ENCODE peak calls at places on chromosomes 7 and 10, in nine cellular contexts. One of them, this sample, is unnamed.

GRCh38 chr7:155816996-155817395 is 4.7 kb upstream of the SHH start:
- DNase-seq in DND-41: no peak
- DNase-seq in PC-3: no peak
- DNase-seq in fibroblast of lung: no peak
- DNase-seq in mammary epithelial cell: no peak
- DNase-seq in astrocyte: no peak
- DNase-seq in GM23248: no peak
- DNase-seq in HCT116: no peak
- DNase-seq in MM.1S: peak
- DNase-seq in this sample: no peak

GRCh38 chr10:48568546-48568945 is 36.3 kb downstream of the ARHGAP22 start:
- DNase-seq in DND-41: no peak
- DNase-seq in MM.1S: no peak
- DNase-seq in PC-3: no peak
- DNase-seq in GM23248: no peak
- DNase-seq in fibroblast of lung: no peak
- DNase-seq in mammary epithelial cell: no peak
- DNase-seq in HCT116: no peak
- DNase-seq in astrocyte: no peak
- DNase-seq in this sample: no peak

GRCh38 chr7:22452142-22452763 is 47.7 kb downstream of the STEAP1B start:
- DNase-seq in astrocyte: peak
- DNase-seq in MM.1S: no peak
- DNase-seq in DND-41: peak
- DNase-seq in fibroblast of lung: peak
- DNase-seq in HCT116: peak
- DNase-seq in mammary epithelial cell: no peak
- DNase-seq in PC-3: peak
- DNase-seq in GM23248: peak
- DNase-seq in this sample: peak

GRCh38 chr10:103042129-103042528 is 124.0 kb downstream of the CNNM2 start:
- DNase-seq in astrocyte: no peak
- DNase-seq in fibroblast of lung: no peak
- DNase-seq in GM23248: no peak
- DNase-seq in HCT116: no peak
- DNase-seq in MM.1S: no peak
- DNase-seq in mammary epithelial cell: peak
- DNase-seq in DND-41: no peak
- DNase-seq in PC-3: no peak
- DNase-seq in this sample: no peak

GRCh38 chr7:25845341-25845923 is 306.6 kb upstream of the NFE2L3 start:
- DNase-seq in DND-41: no peak
- DNase-seq in mammary epithelial cell: no peak
- DNase-seq in PC-3: no peak
- DNase-seq in GM23248: no peak
- DNase-seq in MM.1S: no peak
- DNase-seq in astrocyte: no peak
- DNase-seq in HCT116: no peak
- DNase-seq in fibroblast of lung: no peak
- DNase-seq in this sample: no peak

GRCh38 chr7:55369427-55369826 is 4.3 kb downstream of the LANCL2 start:
- DNase-seq in PC-3: no peak
- DNase-seq in fibroblast of lung: peak
- DNase-seq in astrocyte: peak
- DNase-seq in mammary epithelial cell: no peak
- DNase-seq in MM.1S: no peak
- DNase-seq in GM23248: peak
- DNase-seq in HCT116: no peak
- DNase-seq in DND-41: no peak
- DNase-seq in this sample: no peak

GRCh38 chr7:42198296-42198695 is 38.7 kb downstream of the GLI3 start:
- DNase-seq in fibroblast of lung: no peak
- DNase-seq in DND-41: peak
- DNase-seq in GM23248: peak
- DNase-seq in MM.1S: no peak
- DNase-seq in PC-3: no peak
- DNase-seq in mammary epithelial cell: peak
- DNase-seq in astrocyte: peak
- DNase-seq in HCT116: no peak
- DNase-seq in this sample: no peak

GRCh38 chr7:131532570-131533091 is 23.8 kb downstream of the PODXL start:
- DNase-seq in HCT116: no peak
- DNase-seq in fibroblast of lung: no peak
- DNase-seq in mammary epithelial cell: no peak
- DNase-seq in GM23248: no peak
- DNase-seq in DND-41: no peak
- DNase-seq in astrocyte: no peak
- DNase-seq in MM.1S: no peak
- DNase-seq in PC-3: no peak
- DNase-seq in this sample: no peak

GRCh38 chr7:96579101-96579500 is 130.5 kb downstream of the SEM1 start:
- DNase-seq in GM23248: no peak
- DNase-seq in PC-3: no peak
- DNase-seq in astrocyte: no peak
- DNase-seq in HCT116: no peak
- DNase-seq in fibroblast of lung: no peak
- DNase-seq in mammary epithelial cell: no peak
- DNase-seq in MM.1S: no peak
- DNase-seq in DND-41: no peak
- DNase-seq in this sample: no peak

GRCh38 chr7:93092757-93093370 is 24.9 kb downstream of the SAMD9 start:
- DNase-seq in fibroblast of lung: peak
- DNase-seq in PC-3: peak
- DNase-seq in MM.1S: peak
- DNase-seq in astrocyte: peak
- DNase-seq in HCT116: peak
- DNase-seq in mammary epithelial cell: peak
- DNase-seq in GM23248: peak
- DNase-seq in DND-41: no peak
- DNase-seq in this sample: peak

GRCh38 chr7:151003572-151003971 is 12.8 kb downstream of the NOS3 start:
- DNase-seq in astrocyte: no peak
- DNase-seq in DND-41: no peak
- DNase-seq in HCT116: no peak
- DNase-seq in GM23248: no peak
- DNase-seq in mammary epithelial cell: no peak
- DNase-seq in PC-3: peak
- DNase-seq in fibroblast of lung: no peak
- DNase-seq in MM.1S: no peak
- DNase-seq in this sample: no peak

GRCh38 chr7:120272261-120272895 is 597 bp upstream of the KCND2 start:
- DNase-seq in mammary epithelial cell: peak
- DNase-seq in astrocyte: peak
- DNase-seq in MM.1S: peak
- DNase-seq in fibroblast of lung: peak
- DNase-seq in DND-41: no peak
- DNase-seq in HCT116: peak
- DNase-seq in GM23248: peak
- DNase-seq in PC-3: peak
- DNase-seq in this sample: peak

GRCh38 chr10:123555616-123556015 is 110.5 kb upstream of the GPR26 start:
- DNase-seq in MM.1S: no peak
- DNase-seq in PC-3: no peak
- DNase-seq in fibroblast of lung: no peak
- DNase-seq in DND-41: no peak
- DNase-seq in HCT116: no peak
- DNase-seq in mammary epithelial cell: no peak
- DNase-seq in astrocyte: no peak
- DNase-seq in GM23248: no peak
- DNase-seq in this sample: no peak

GRCh38 chr7:40711706-40712105 is 576.9 kb downstream of the SUGCT start:
- DNase-seq in DND-41: no peak
- DNase-seq in MM.1S: no peak
- DNase-seq in fibroblast of lung: no peak
- DNase-seq in PC-3: no peak
- DNase-seq in GM23248: no peak
- DNase-seq in HCT116: no peak
- DNase-seq in mammary epithelial cell: peak
- DNase-seq in astrocyte: no peak
- DNase-seq in this sample: no peak

GRCh38 chr7:103391976-103392375 is 44.5 kb downstream of the PSMC2 start:
- DNase-seq in MM.1S: no peak
- DNase-seq in mammary epithelial cell: no peak
- DNase-seq in PC-3: peak
- DNase-seq in HCT116: no peak
- DNase-seq in astrocyte: no peak
- DNase-seq in GM23248: peak
- DNase-seq in DND-41: no peak
- DNase-seq in fibroblast of lung: no peak
- DNase-seq in this sample: no peak

GRCh38 chr7:96422388-96422787 is 100.5 kb upstream of the SLC25A13 start:
- DNase-seq in MM.1S: no peak
- DNase-seq in HCT116: no peak
- DNase-seq in GM23248: no peak
- DNase-seq in mammary epithelial cell: no peak
- DNase-seq in DND-41: no peak
- DNase-seq in astrocyte: no peak
- DNase-seq in PC-3: no peak
- DNase-seq in fibroblast of lung: no peak
- DNase-seq in this sample: no peak

GRCh38 chr10:131929122-131929845 is 28.5 kb downstream of the PPP2R2D start:
- DNase-seq in astrocyte: no peak
- DNase-seq in fibroblast of lung: no peak
- DNase-seq in DND-41: no peak
- DNase-seq in PC-3: no peak
- DNase-seq in mammary epithelial cell: no peak
- DNase-seq in MM.1S: no peak
- DNase-seq in GM23248: no peak
- DNase-seq in HCT116: no peak
- DNase-seq in this sample: peak
- H3K9ac ChIP-seq in astrocyte: peak
- H3K9ac ChIP-seq in fibroblast of lung: no peak
- H3K9ac ChIP-seq in DND-41: no peak
- H3K9ac ChIP-seq in PC-3: no peak
- H3K9ac ChIP-seq in mammary epithelial cell: no peak
- H3K9ac ChIP-seq in MM.1S: no peak
- H3K9ac ChIP-seq in GM23248: no peak
- H3K9ac ChIP-seq in HCT116: no peak
- H3K9ac ChIP-seq in this sample: no peak

DNA sequence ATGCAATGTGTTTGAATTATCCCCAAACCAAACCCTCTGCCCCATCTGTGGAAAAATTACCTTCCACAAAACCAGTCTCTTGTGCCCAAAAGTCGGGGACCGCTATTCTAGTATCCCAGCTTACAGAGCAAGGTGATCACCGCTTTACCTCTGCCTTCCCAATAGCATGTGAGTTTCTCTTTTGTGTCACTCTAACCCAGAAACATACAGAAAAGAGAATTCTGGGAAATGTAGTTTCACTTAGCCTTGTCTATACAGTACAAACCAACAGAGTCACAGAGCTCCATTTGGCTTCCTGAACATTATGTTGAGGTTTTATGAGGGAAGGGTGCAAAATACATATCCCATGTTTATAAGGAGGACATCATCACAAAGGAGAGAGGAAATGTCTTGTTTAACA is 260.3 kb upstream of the MINDY3 start:
- DNase-seq in DND-41: no peak
- DNase-seq in MM.1S: no peak
- DNase-seq in fibroblast of lung: no peak
- DNase-seq in mammary epithelial cell: no peak
- DNase-seq in GM23248: no peak
- DNase-seq in PC-3: no peak
- DNase-seq in HCT116: no peak
- DNase-seq in astrocyte: no peak
- DNase-seq in this sample: no peak
- TF ChIP-seq EZH2 in DND-41: no peak
- TF ChIP-seq EZH2 in MM.1S: no peak
- TF ChIP-seq EZH2 in fibroblast of lung: no peak
- TF ChIP-seq EZH2 in mammary epithelial cell: no peak
- TF ChIP-seq EZH2 in GM23248: no peak
- TF ChIP-seq EZH2 in PC-3: no peak
- TF ChIP-seq EZH2 in HCT116: no peak
- TF ChIP-seq EZH2 in astrocyte: no peak
- TF ChIP-seq EZH2 in this sample: no peak

DNA sequence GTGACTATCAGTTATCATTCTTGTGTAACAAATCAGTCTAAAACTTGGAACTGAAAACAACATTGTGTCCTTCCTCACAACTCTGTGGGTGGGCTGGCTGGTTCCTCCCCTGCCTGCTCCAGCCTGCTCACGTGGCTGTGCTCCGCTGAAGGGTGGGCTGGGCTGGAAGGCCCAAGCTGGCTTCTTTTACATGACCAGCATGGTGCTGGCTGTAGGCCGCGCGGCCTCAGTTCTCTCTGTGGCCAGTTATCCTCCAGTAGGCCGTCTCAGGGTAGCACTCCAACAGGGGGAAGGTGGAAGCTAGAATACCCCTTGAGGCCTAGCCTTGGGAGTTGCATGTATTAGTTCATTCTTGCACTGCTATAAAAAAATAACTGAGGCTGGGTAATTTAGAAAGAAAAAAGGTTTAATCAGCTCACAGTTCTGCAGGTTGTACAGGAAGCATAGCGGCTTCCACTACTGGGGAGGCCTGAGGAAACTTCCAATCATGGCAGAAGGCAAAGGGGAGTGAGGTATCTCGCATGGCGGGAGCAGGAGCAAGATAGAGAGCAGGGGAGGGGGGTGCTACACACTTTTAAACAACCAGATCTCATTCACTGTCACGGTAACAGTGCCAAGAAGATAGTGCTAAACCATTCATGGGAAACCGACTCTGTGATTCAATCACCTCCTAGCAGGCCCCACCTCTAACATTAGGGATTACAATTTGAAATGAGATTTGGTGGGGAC is 11.5 kb downstream of the ADAMTS14 start:
- DNase-seq in PC-3: no peak
- DNase-seq in HCT116: no peak
- DNase-seq in astrocyte: no peak
- DNase-seq in mammary epithelial cell: no peak
- DNase-seq in MM.1S: no peak
- DNase-seq in GM23248: no peak
- DNase-seq in fibroblast of lung: no peak
- DNase-seq in DND-41: no peak
- DNase-seq in this sample: no peak
- H3K9ac ChIP-seq in PC-3: no peak
- H3K9ac ChIP-seq in HCT116: no peak
- H3K9ac ChIP-seq in astrocyte: no peak
- H3K9ac ChIP-seq in mammary epithelial cell: no peak
- H3K9ac ChIP-seq in MM.1S: no peak
- H3K9ac ChIP-seq in GM23248: no peak
- H3K9ac ChIP-seq in fibroblast of lung: no peak
- H3K9ac ChIP-seq in DND-41: no peak
- H3K9ac ChIP-seq in this sample: no peak

DNA sequence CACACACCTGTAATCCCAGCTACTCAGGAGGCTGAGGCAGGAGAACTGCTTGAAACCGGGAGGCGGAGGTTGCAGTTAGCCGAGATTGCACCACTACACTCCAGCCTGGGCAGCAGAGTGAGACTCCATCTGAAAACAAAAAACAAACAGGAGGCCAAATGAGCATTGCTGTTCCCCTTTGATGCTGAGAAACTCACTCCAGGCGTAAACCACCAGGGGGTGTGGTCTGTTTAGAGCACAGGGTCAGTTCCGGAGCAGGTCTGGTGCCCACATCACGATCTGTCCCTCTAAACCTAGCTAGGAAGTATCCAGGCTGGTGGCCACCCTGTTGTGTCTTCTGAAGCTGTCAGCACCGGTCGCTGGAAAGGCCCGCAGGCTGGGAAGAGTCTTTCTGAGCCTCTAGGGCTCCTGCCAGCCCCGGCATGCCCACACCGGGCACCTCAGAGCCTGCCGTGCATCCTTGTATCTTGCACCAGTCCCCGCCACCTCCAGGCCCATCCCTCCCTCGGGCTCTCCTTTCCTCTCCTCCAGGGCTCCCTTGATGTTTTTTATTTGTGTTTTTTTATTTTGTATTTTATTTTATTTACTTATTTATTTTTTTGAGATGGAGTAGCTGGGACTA is 66.3 kb upstream of the SH2B2 start:
- DNase-seq in MM.1S: no peak
- DNase-seq in mammary epithelial cell: no peak
- DNase-seq in GM23248: no peak
- DNase-seq in PC-3: no peak
- DNase-seq in DND-41: no peak
- DNase-seq in fibroblast of lung: no peak
- DNase-seq in HCT116: no peak
- DNase-seq in astrocyte: no peak
- DNase-seq in this sample: peak
- TF ChIP-seq EZH2 in MM.1S: no peak
- TF ChIP-seq EZH2 in mammary epithelial cell: no peak
- TF ChIP-seq EZH2 in GM23248: no peak
- TF ChIP-seq EZH2 in PC-3: no peak
- TF ChIP-seq EZH2 in DND-41: no peak
- TF ChIP-seq EZH2 in fibroblast of lung: no peak
- TF ChIP-seq EZH2 in HCT116: no peak
- TF ChIP-seq EZH2 in astrocyte: no peak
- TF ChIP-seq EZH2 in this sample: no peak

This sample was measured in neural progenitor cell.